ENCODE peak calls at places on chromosomes 12 and 14, in five cellular contexts. G is stimulated activated CD8-positive, alpha-beta memory T cell treated with anti-CD3 and anti-CD28 coated beads, Interleukin-2, amount 100 ng/mL, for 1 hour; J is T-helper 2 cell; A is activated CD4-positive, alpha-beta memory T cell treated with anti-CD3 and anti-CD28 coated beads, Interleukin-2, amount 10 ng/mL, durations not matched to agents 7 days and 5 days; I is LoVo. M is an unnamed sample.

GRCh38 chr12:2806700-2807099 is 5.8 kb upstream of the ITFG2 start:
- DNase-seq in G (no peak), J (no peak), A (no peak), I (no peak), M (no peak)

GRCh38 chr12:79251356-79251755 is 386.8 kb downstream of the SYT1 start:
- DNase-seq in G (no peak), J (no peak), A (no peak), I (no peak), M (no peak)

GRCh38 chr12:79837575-79837974 is 97.3 kb downstream of the PPP1R12A start:
- DNase-seq in G (no peak), J (no peak), A (no peak), I (no peak), M (no peak)

GRCh38 chr12:117587646-117588287 is 226.3 kb upstream of the NOS1 start:
- DNase-seq in G (peak), J (no peak), A (peak), I (peak), M (no peak)

GRCh38 chr14:84477996-84478395 is 1051.9 kb upstream of the FLRT2 start:
- DNase-seq in G (no peak), J (no peak), A (no peak), I (no peak), M (no peak)

GRCh38 chr12:6465467-6466183 is 4.9 kb downstream of the VAMP1 start:
- DNase-seq in G (no peak), J (peak), A (no peak), I (peak), M (no peak)

GRCh38 chr14:64943556-64943955 is 1.0 kb upstream of the GPX2 start:
- DNase-seq in G (no peak), J (no peak), A (no peak), I (no peak), M (no peak)

GRCh38 chr14:99119554-99119953 is 152.4 kb downstream of the BCL11B start:
- DNase-seq in G (no peak), J (no peak), A (peak), I (no peak), M (no peak)

GRCh38 chr14:58077621-58078020 is 74.4 kb downstream of the ARMH4 start:
- DNase-seq in G (no peak), J (no peak), A (no peak), I (no peak), M (no peak)

GRCh38 chr14:61644834-61645233 is 50.5 kb upstream of the HIF1A start:
- DNase-seq in G (no peak), J (no peak), A (no peak), I (no peak), M (no peak)

GRCh38 chr12:120849765-120850164 is 54.4 kb downstream of the SPPL3 start:
- DNase-seq in G (no peak), J (no peak), A (no peak), I (no peak), M (no peak)

GRCh38 chr14:35158951-35159653 is 36.8 kb downstream of the PRORP start:
- DNase-seq in G (no peak), J (no peak), A (no peak), I (no peak), M (no peak)

GRCh38 chr12:8698830-8699330 is 1.1 kb downstream of the RIMKLB start:
- DNase-seq in G (no peak), J (no peak), A (no peak), I (no peak), M (no peak)

GRCh38 chr14:32620303-32620702 is 291.2 kb downstream of the AKAP6 start:
- DNase-seq in G (no peak), J (no peak), A (no peak), I (no peak), M (no peak)

GRCh38 chr14:104967414-104968152 is 10.6 kb downstream of the AHNAK2 start:
- DNase-seq in G (no peak), J (no peak), A (no peak), I (no peak), M (no peak)

GRCh38 chr14:81303258-81303935 is 82.6 kb upstream of the GTF2A1 start:
- DNase-seq in G (no peak), J (no peak), A (peak), I (peak), M (no peak)

GRCh38 chr12:92132282-92132681 is 13.4 kb downstream of the BTG1 start:
- DNase-seq in G (no peak), J (peak), A (no peak), I (no peak), M (no peak)

GRCh38 chr12:66188584-66189475 is at the start of gene IRAK3:
- DNase-seq in G (peak), J (peak), A (peak), I (no peak), M (peak)

GRCh38 chr12:34304546-34304945 is 282.2 kb downstream of the ALG10 start:
- DNase-seq in G (no peak), J (no peak), A (no peak), I (no peak), M (no peak)

GRCh38 chr12:3600039-3600720 is 109.2 kb downstream of the PRMT8 start:
- DNase-seq in G (no peak), J (no peak), A (no peak), I (no peak), M (no peak)

GRCh38 chr12:82430541-82431145 is 72.3 kb downstream of the METTL25 start:
- DNase-seq in G (no peak), J (no peak), A (no peak), I (no peak), M (no peak)

GRCh38 chr12:115413626-115414025 is 729.7 kb upstream of the TBX3 start:
- DNase-seq in G (no peak), J (no peak), A (no peak), I (no peak), M (no peak)

GRCh38 chr12:93587601-93588000 is 15.1 kb downstream of the SOCS2 start:
- DNase-seq in G (no peak), J (no peak), A (no peak), I (no peak), M (no peak)

GRCh38 chr12:14833952-14834351 is 9.4 kb downstream of the ART4 start:
- DNase-seq in G (no peak), J (no peak), A (no peak), I (no peak), M (no peak)

GRCh38 chr14:31137214-31137889 is 70.2 kb downstream of the HECTD1 start:
- DNase-seq in G (no peak), J (no peak), A (no peak), I (peak), M (no peak)

GRCh38 chr14:101900253-101900652 is 64.1 kb upstream of the DYNC1H1 start:
- DNase-seq in G (no peak), J (no peak), A (no peak), I (no peak), M (no peak)

GRCh38 chr14:60756847-60757246 is 22.3 kb downstream of the MNAT1 start:
- DNase-seq in G (no peak), J (no peak), A (no peak), I (no peak), M (no peak)

GRCh38 chr14:92785601-92786426 is 8.3 kb upstream of the GOLGA5 start:
- DNase-seq in G (no peak), J (no peak), A (no peak), I (peak), M (no peak)

GRCh38 chr12:102592134-102592533 is 111.8 kb upstream of the IGF1 start:
- DNase-seq in G (no peak), J (no peak), A (no peak), I (no peak), M (no peak)

GRCh38 chr14:72962829-72963312 is 36.6 kb downstream of the DCAF4 start:
- DNase-seq in G (no peak), J (no peak), A (no peak), I (peak), M (no peak)

GRCh38 chr12:50085615-50085928 is 430 bp downstream of the SMARCD1 start:
- DNase-seq in G (no peak), J (no peak), A (no peak), I (no peak), M (no peak)

GRCh38 chr12:39619660-39620433 is at the start of gene ABCD2:
- DNase-seq in G (peak), J (peak), A (peak), I (peak), M (peak)

GRCh38 chr12:29239336-29239735 is 90.3 kb downstream of the FAR2 start:
- DNase-seq in G (no peak), J (no peak), A (no peak), I (no peak), M (no peak)

GRCh38 chr14:50510157-50510556 is 22.2 kb downstream of the MAP4K5 start:
- DNase-seq in G (no peak), J (no peak), A (no peak), I (no peak), M (no peak)

GRCh38 chr12:53728206-53728605 is 954 bp upstream of the CALCOCO1 start:
- DNase-seq in G (no peak), J (no peak), A (no peak), I (no peak), M (no peak)

GRCh38 chr14:54857830-54858269 is 44.8 kb downstream of the GCH1 start:
- DNase-seq in G (no peak), J (no peak), A (no peak), I (no peak), M (no peak)

GRCh38 chr12:52890417-52890816 is 14.5 kb downstream of the KRT8 start:
- DNase-seq in G (no peak), J (no peak), A (no peak), I (no peak), M (no peak)